ENCODE peak calls at places on chromosomes 13 and 19, in four cellular contexts. One of them, this sample, is unnamed.

GRCh38 chr13:28817204-28817603 is 2.9 kb upstream of the MTUS2 start:
- DNase-seq in H9: peak; percentile 47
- DNase-seq in neuronal stem cell: no peak
- DNase-seq in IMR-90: no peak
- DNase-seq in this sample: no peak

GRCh38 chr13:51818771-51819511 is 15.0 kb upstream of the DHRS12 start:
- DNase-seq in H9: no peak
- DNase-seq in neuronal stem cell: no peak
- DNase-seq in IMR-90: peak; percentile 53
- DNase-seq in this sample: no peak

GRCh38 chr13:35343417-35343816 is 133.1 kb downstream of the MAB21L1 start:
- DNase-seq in H9: no peak
- DNase-seq in neuronal stem cell: no peak
- DNase-seq in IMR-90: no peak
- DNase-seq in this sample: no peak

GRCh38 chr13:26616126-26616525 is 58.6 kb downstream of the WASF3 start:
- DNase-seq in H9: no peak
- DNase-seq in neuronal stem cell: no peak
- DNase-seq in IMR-90: peak; percentile 72
- DNase-seq in this sample: no peak

GRCh38 chr19:9406798-9407352 is 28.5 kb downstream of the ZNF266 start:
- DNase-seq in H9: no peak
- DNase-seq in neuronal stem cell: no peak
- DNase-seq in IMR-90: peak; percentile 92
- DNase-seq in this sample: no peak

GRCh38 chr19:46639356-46640061 is 3.5 kb upstream of the GNG8 start:
- DNase-seq in H9: no peak
- DNase-seq in neuronal stem cell: no peak
- DNase-seq in IMR-90: peak; percentile 58
- DNase-seq in this sample: no peak

GRCh38 chr19:16035601-16036297 is 40.5 kb upstream of the TPM4 start:
- DNase-seq in H9: no peak
- DNase-seq in neuronal stem cell: no peak
- DNase-seq in IMR-90: no peak
- DNase-seq in this sample: no peak

GRCh38 chr13:112012705-112013085 is 54.3 kb upstream of the SOX1 start:
- DNase-seq in H9: no peak
- DNase-seq in neuronal stem cell: no peak
- DNase-seq in IMR-90: no peak
- DNase-seq in this sample: no peak

GRCh38 chr13:75800545-75800944 is 164.4 kb downstream of the LMO7 start:
- DNase-seq in H9: no peak
- DNase-seq in neuronal stem cell: no peak
- DNase-seq in IMR-90: no peak
- DNase-seq in this sample: no peak

GRCh38 chr13:50512602-50513527 is 330.6 kb downstream of the DLEU7 start:
- DNase-seq in H9: no peak
- DNase-seq in neuronal stem cell: no peak
- DNase-seq in IMR-90: peak; percentile 61
- DNase-seq in this sample: no peak

GRCh38 chr19:50327461-50328256 is 1.5 kb downstream of the KCNC3 start:
- DNase-seq in H9: no peak
- DNase-seq in neuronal stem cell: no peak
- DNase-seq in IMR-90: no peak
- DNase-seq in this sample: no peak

GRCh38 chr19:17873661-17874422 is 2.1 kb downstream of the SLC5A5 start:
- DNase-seq in H9: peak; percentile 91
- DNase-seq in neuronal stem cell: peak; percentile 72
- DNase-seq in IMR-90: no peak
- DNase-seq in this sample: no peak

GRCh38 chr19:40718774-40719391 is 2.0 kb downstream of the ITPKC start:
- DNase-seq in H9: peak; percentile 57
- DNase-seq in neuronal stem cell: no peak
- DNase-seq in IMR-90: peak; percentile 40
- DNase-seq in this sample: no peak

GRCh38 chr19:49894879-49895565 is 1.7 kb downstream of the IL4I1 start:
- DNase-seq in H9: no peak
- DNase-seq in neuronal stem cell: no peak
- DNase-seq in IMR-90: no peak
- DNase-seq in this sample: no peak

GRCh38 chr19:30155529-30156200 is 213.6 kb downstream of the URI1 start:
- DNase-seq in H9: no peak
- DNase-seq in neuronal stem cell: no peak
- DNase-seq in IMR-90: no peak
- DNase-seq in this sample: no peak

GRCh38 chr19:17264641-17264979 is at the start of gene USHBP1:
- DNase-seq in H9: peak; percentile 88
- DNase-seq in neuronal stem cell: no peak
- DNase-seq in IMR-90: no peak
- DNase-seq in this sample: no peak

GRCh38 chr19:6677924-6678689 is 8.1 kb upstream of the TNFSF14 start:
- DNase-seq in H9: peak; percentile 88
- DNase-seq in neuronal stem cell: peak; percentile 20
- DNase-seq in IMR-90: no peak
- DNase-seq in this sample: no peak

GRCh38 chr13:54805743-54806142 is 1777.1 kb downstream of the OLFM4 start:
- DNase-seq in H9: no peak
- DNase-seq in neuronal stem cell: no peak
- DNase-seq in IMR-90: no peak
- DNase-seq in this sample: no peak

GRCh38 chr13:97975280-97975850 is 21.9 kb downstream of the IPO5 start:
- DNase-seq in H9: no peak
- DNase-seq in neuronal stem cell: no peak
- DNase-seq in IMR-90: no peak
- DNase-seq in this sample: no peak

GRCh38 chr19:51686171-51686570 is 7.0 kb upstream of the SPACA6 start:
- DNase-seq in H9: no peak
- DNase-seq in neuronal stem cell: no peak
- DNase-seq in IMR-90: no peak
- DNase-seq in this sample: no peak

GRCh38 chr19:33282036-33282686 is 20.2 kb downstream of the CEBPA start:
- DNase-seq in H9: no peak
- DNase-seq in neuronal stem cell: no peak
- DNase-seq in IMR-90: no peak
- DNase-seq in this sample: no peak
- H2AK5ac ChIP-seq in H9: no peak overlapping the region
- H2AK5ac ChIP-seq in neuronal stem cell: peak overlapping the region; percentile 93
- H2AK5ac ChIP-seq in IMR-90: no peak overlapping the region
- H2AK5ac ChIP-seq in this sample: peak overlapping the region; percentile 39

GRCh38 chr19:13153627-13154240 is 3.5 kb downstream of the IER2 start:
- DNase-seq in H9: no peak
- DNase-seq in neuronal stem cell: peak; percentile 48
- DNase-seq in IMR-90: no peak
- DNase-seq in this sample: no peak
- H2BK120ac ChIP-seq in H9: peak overlapping the region; percentile 55
- H2BK120ac ChIP-seq in neuronal stem cell: no peak overlapping the region
- H2BK120ac ChIP-seq in IMR-90: peak overlapping the region; percentile 65
- H2BK120ac ChIP-seq in this sample: peak overlapping the region; percentile 18

DNA sequence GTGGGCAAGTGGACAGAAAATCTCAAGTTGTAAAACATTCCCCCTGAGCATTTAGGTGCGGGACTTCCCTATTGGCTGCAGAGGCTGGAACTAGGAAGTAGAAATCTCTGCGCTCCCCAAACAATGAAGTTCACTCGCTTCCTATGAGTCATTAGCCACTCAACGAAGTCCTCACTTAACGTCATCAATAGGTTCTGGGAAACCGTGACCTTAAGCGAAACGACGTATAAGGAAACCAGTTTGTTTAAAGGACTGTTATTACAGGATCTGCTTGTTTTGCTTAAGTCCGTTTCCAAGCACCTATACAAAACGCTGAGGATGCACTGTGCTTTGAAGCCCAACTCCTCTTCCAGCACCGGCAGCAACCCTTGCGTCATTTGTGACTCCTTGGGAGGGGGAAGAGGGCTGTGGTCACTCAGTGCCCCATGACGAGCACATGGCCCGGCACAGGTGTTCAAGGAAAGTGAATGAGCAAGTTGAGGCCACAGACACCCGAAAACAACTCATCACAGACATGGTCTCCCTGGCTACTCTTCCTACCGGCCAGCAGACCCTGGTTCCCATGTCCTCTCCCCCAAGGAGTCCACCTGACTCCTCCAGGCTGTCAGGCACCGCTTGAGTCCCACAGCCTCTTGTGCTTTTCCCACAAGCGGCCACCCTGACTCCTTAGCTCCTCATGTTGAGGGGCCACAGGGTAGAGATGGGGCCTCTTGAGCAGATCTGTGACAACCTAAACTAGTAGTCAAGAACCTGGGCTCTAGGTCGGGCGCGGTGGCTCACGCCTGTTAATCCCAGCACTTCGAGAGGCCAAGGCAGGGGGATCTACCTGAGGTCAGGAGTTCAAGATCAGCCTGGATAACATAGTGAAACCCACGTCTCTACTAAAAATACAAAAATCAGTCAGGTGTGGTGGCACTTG is 4.8 kb downstream of the RPS16 start:
- DNase-seq in H9: peak; percentile 84
- DNase-seq in neuronal stem cell: no peak
- DNase-seq in IMR-90: peak; percentile 100
- DNase-seq in this sample: peak; percentile 60
- H2AK5ac ChIP-seq in H9: peak overlapping the region; percentile 15
- H2AK5ac ChIP-seq in neuronal stem cell: no peak overlapping the region
- H2AK5ac ChIP-seq in IMR-90: peak overlapping the region; percentile 68
- H2AK5ac ChIP-seq in this sample: peak overlapping the region; percentile 2

GRCh38 chr19:976476-976875 is 7.7 kb upstream of the WDR18 start:
- DNase-seq in H9: no peak
- DNase-seq in neuronal stem cell: no peak
- DNase-seq in IMR-90: no peak
- DNase-seq in this sample: no peak

GRCh38 chr19:982567-983170 is 1.5 kb upstream of the WDR18 start:
- DNase-seq in H9: peak; percentile 85
- DNase-seq in neuronal stem cell: peak; percentile 79
- DNase-seq in IMR-90: peak; percentile 31
- DNase-seq in this sample: peak; percentile 95

GRCh38 chr19:980133-980998 is 3.8 kb upstream of the WDR18 start:
- DNase-seq in H9: peak; percentile 87
- DNase-seq in neuronal stem cell: peak; percentile 85
- DNase-seq in IMR-90: no peak
- DNase-seq in this sample: peak; percentile 74

GRCh38 chr19:977058-977464 is 7.1 kb upstream of the WDR18 start:
- DNase-seq in H9: no peak
- DNase-seq in neuronal stem cell: no peak
- DNase-seq in IMR-90: no peak
- DNase-seq in this sample: no peak

GRCh38 chr19:979318-979741 is 4.8 kb upstream of the WDR18 start:
- DNase-seq in H9: no peak
- DNase-seq in neuronal stem cell: no peak
- DNase-seq in IMR-90: no peak
- DNase-seq in this sample: no peak
- H2BK120ac ChIP-seq in H9: no peak overlapping the region
- H2BK120ac ChIP-seq in neuronal stem cell: peak overlapping the region; percentile 44
- H2BK120ac ChIP-seq in IMR-90: no peak overlapping the region
- H2BK120ac ChIP-seq in this sample: no peak overlapping the region

GRCh38 chr19:10766049-10766623 is 48.3 kb downstream of the DNM2 start:
- DNase-seq in H9: no peak
- DNase-seq in neuronal stem cell: no peak
- DNase-seq in IMR-90: no peak
- DNase-seq in this sample: no peak
- H2AK5ac ChIP-seq in H9: no peak overlapping the region
- H2AK5ac ChIP-seq in neuronal stem cell: no peak overlapping the region
- H2AK5ac ChIP-seq in IMR-90: no peak overlapping the region
- H2AK5ac ChIP-seq in this sample: no peak overlapping the region

DNA sequence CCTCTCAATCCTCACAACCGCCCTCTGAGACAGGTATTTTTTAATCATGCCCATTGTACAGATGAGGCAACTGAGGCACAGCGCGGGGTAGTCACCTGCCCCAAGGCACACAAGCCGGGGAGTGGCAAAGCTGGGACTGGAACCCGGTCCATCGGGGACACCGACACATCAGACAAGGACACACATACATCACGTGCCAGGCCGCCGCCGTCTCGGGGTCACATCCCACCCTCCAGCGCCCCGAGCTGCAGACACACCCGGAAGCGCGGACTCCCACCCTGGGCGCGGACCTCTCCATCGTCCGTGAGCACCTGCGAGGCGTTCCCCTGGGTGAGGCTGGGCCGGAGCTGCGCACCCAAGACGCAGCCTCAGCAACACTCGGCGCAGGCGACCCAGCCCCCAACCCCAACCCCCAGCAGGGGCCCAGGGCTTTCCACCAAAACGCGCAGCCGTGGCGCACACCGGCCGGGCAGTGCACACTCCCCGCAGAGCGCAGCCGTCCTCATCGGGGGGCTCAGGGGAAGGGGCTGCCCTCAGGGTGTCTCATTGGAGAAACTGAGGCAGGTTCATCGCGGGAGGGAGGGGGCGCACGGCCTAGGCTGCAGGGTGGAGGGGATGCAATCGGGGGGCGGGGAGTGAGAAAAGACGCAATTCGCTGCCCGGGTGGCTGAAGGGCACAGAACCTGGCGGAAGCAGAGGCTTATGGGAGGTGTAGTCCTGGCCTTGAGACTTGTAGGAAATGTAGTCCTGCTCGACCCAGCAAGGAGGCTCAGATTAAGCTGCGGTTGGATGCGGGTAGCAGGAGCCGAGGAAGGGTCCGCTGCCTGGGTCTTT is 1.9 kb upstream of the LMTK3 start:
- DNase-seq in H9: peak; percentile 94
- DNase-seq in neuronal stem cell: no peak
- DNase-seq in IMR-90: peak; percentile 64
- DNase-seq in this sample: peak; percentile 87
- H2BK120ac ChIP-seq in H9: no peak overlapping the region
- H2BK120ac ChIP-seq in neuronal stem cell: peak overlapping the region; percentile 24
- H2BK120ac ChIP-seq in IMR-90: no peak overlapping the region
- H2BK120ac ChIP-seq in this sample: no peak overlapping the region

GRCh38 chr13:41809962-41810361 is 150.9 kb downstream of the VWA8 start:
- DNase-seq in H9: no peak
- DNase-seq in neuronal stem cell: no peak
- DNase-seq in IMR-90: no peak
- DNase-seq in this sample: no peak
- H2AK5ac ChIP-seq in H9: no peak overlapping the region
- H2AK5ac ChIP-seq in neuronal stem cell: no peak overlapping the region
- H2AK5ac ChIP-seq in IMR-90: no peak overlapping the region
- H2AK5ac ChIP-seq in this sample: no peak overlapping the region

DNA sequence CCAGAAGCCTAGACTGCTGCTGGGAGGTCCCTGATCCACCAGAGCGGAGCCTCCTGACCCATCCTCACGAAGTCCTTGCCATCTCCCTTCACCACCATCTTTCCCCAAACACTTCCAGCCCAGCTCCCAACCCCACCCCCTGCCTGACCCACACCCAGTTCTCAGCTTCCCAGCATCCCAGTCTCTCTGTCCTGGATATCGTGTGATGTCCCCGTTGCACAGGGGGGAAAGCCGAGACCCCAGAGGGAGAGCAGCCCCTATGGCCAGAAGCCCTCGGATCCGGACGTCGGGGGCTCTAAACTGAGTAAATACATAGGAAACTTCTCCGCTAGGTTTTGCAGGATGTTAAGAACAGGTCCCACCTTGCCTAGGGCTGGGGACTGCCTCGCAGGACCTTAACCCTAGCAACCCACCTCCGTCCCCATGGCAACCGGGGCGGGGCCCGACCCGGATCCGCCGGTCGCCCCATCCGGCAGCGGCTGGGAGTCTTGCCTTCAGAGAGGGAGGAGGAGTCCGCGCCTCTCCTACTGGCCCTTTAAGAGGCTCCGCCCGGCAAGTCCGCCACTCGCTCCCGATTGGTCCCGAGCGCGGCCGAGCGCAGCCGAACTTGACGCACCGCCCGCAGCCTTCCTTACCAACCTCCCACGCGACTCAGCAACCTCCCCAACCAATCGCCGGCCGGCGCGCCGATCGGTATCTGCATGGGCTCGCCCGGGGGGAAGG is 451 bp upstream of the HMG20B start:
- DNase-seq in H9: peak; percentile 100
- DNase-seq in neuronal stem cell: peak; percentile 100
- DNase-seq in IMR-90: peak; percentile 99
- DNase-seq in this sample: peak; percentile 100
- H2BK120ac ChIP-seq in H9: no peak overlapping the region
- H2BK120ac ChIP-seq in neuronal stem cell: no peak overlapping the region
- H2BK120ac ChIP-seq in IMR-90: peak overlapping the region; percentile 9
- H2BK120ac ChIP-seq in this sample: no peak overlapping the region